ENCODE peak calls at places on chromosomes 7 and 10, in seven cellular contexts. N, L, B, C, I, P and V are unnamed samples.

GRCh38 chr7:69550991-69551390 is 47.3 kb upstream of the AUTS2 start:
- DNase-seq in L (no peak), I (no peak), B (no peak), P (peak; percentile 4), C (no peak), N (no peak), V (no peak)

GRCh38 chr10:94997763-94998174 is 59.3 kb downstream of the CYP2C9 start:
- DNase-seq in I (no peak), P (no peak), B (no peak), N (no peak), C (no peak), L (no peak), V (no peak)

GRCh38 chr10:6716521-6716920 is 136.4 kb upstream of the PRKCQ start:
- DNase-seq in P (no peak), N (peak; percentile 82), B (no peak), C (no peak), L (no peak), I (no peak), V (no peak)

GRCh38 chr10:61821153-61821552 is 80.3 kb upstream of the ARID5B start:
- DNase-seq in P (no peak), I (no peak), L (peak; percentile 24), B (peak; percentile 39), N (no peak), C (no peak), V (no peak)

GRCh38 chr7:28411876-28412662 is at the start of gene CREB5:
- DNase-seq in B (peak; percentile 50), L (peak; percentile 36), C (no peak), I (no peak), P (no peak), N (no peak), V (no peak)

GRCh38 chr7:138008588-138009349 is 6.9 kb upstream of the CREB3L2 start:
- DNase-seq in N (no peak), I (peak; percentile 26), B (peak; percentile 85), C (no peak), P (no peak), L (peak; percentile 75), V (no peak)

GRCh38 chr7:139737221-139738100 is 40.3 kb downstream of the HIPK2 start:
- DNase-seq in C (no peak), I (no peak), L (peak; percentile 56), P (no peak), B (no peak), N (no peak), V (peak; percentile 61)

GRCh38 chr10:80372675-80373074 is 16.1 kb downstream of the DYDC2 start:
- DNase-seq in N (no peak), C (no peak), P (no peak), I (no peak), B (no peak), L (no peak), V (no peak)

GRCh38 chr10:132054564-132054963 is 11.2 kb upstream of the JAKMIP3 start:
- DNase-seq in B (peak; percentile 4), C (peak; percentile 67), N (no peak), L (no peak), I (no peak), P (peak; percentile 39), V (no peak)

GRCh38 chr7:8258734-8259133 is 3.2 kb downstream of the ICA1 start:
- DNase-seq in P (no peak), I (no peak), C (no peak), N (no peak), L (no peak), B (no peak), V (no peak)

GRCh38 chr10:8183241-8183704 is 128.8 kb downstream of the GATA3 start:
- DNase-seq in P (no peak), N (no peak), B (peak; percentile 75), I (no peak), C (no peak), L (peak; percentile 47), V (no peak)

DNA sequence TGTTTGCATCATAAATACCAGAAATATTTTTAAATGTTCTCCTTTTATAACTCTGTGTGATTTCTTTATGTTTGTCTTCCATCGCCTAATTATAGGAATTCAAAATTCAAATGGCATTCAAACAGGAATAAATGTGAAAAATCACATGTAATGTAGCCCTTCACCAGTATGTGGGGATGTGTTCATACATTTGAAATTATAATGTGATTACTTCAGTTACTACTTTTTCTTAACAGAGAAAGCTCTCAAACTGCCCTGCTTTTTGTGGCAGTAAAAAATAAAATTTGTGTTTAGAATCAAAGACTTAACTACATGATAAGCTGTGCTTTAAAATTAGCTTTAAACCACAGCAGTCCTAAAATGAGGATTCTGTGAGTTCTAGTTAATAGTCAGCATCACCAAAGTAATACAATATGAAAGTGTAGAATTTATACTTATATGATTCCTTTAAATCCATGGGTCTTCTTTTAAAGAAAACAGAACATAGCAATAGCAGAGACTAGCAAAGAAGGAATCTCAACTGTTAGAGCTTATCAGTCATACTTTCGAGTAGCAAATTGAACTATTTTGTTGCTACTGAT is 7.8 kb upstream of the HERC4 start:
- DNase-seq in B (peak; percentile 71), I (no peak), L (peak; percentile 63), C (no peak), N (no peak), P (no peak), V (no peak)
- TF ChIP-seq CTCF in B (peak; percentile 61), I (peak; percentile 41), L (peak; percentile 52), C (peak; percentile 92), N (peak; percentile 55), P (no peak), V (peak; percentile 58)

GRCh38 chr7:4875391-4875790 is 8.1 kb downstream of the RADIL start:
- DNase-seq in B (no peak), N (no peak), I (no peak), P (no peak), C (no peak), L (no peak), V (no peak)

GRCh38 chr7:4880218-4880617 is 3.3 kb downstream of the RADIL start:
- DNase-seq in P (no peak), C (no peak), N (no peak), B (peak; percentile 14), L (peak; percentile 5), I (no peak), V (no peak)

GRCh38 chr7:4879401-4880081 is 4.0 kb downstream of the RADIL start:
- DNase-seq in L (no peak), B (no peak), C (no peak), P (no peak), N (no peak), I (no peak), V (no peak)

GRCh38 chr7:4876586-4876985 is 6.9 kb downstream of the RADIL start:
- DNase-seq in P (no peak), B (no peak), I (no peak), L (no peak), C (no peak), N (no peak), V (no peak)

DNA sequence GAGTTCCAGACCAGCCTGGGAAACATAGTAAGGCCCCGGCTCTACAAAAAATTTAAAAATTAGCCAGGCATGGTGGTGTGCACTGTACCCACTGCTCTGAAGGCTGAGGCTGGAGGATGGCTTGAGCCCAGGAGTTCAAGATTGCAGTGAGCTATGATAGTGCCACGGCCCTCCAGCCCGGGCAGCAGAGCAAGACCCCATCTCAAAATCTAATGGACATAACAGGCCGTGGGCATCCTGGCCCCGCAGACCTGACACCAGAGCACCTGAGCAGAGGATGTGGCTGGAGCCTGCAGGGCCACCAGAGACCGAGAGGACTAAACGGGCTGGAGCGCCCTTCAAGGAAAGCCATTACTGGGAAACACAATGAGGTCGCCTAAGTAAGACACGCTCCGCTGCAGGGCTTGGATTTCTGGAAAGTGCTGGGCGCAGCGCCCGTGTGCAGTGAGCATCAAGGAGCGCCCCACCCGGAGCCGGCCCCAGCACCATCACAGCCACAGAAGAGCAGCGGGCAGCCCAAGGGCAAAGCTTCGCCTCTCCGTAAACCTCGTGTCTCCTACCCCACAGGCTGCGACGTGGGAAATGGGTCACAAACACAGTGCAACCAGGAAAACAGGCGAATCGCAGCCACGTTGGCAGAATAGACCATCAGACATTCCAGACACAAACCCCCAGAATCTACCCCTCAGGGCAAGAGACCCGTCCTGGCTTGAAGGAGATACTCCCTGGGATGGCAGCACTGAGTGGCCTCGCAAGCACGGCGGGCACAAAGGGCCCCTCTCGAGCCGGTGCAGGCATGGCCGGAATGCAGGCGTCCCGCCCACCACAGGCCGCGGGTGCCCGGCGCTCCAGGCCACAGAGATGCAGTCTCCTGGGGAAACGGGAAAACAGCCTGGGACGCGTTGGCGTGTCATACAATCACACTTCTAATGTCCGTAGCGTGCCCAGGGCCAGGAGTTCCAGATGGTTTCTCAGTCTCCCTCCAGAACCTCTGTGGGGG is 4.9 kb downstream of the RADIL start:
- DNase-seq in P (no peak), L (peak; percentile 9), B (no peak), I (peak; percentile 35), C (no peak), N (peak; percentile 12), V (no peak)
- TF ChIP-seq CTCF in P (no peak), L (no peak), B (no peak), I (no peak), C (no peak), N (no peak), V (no peak)

DNA sequence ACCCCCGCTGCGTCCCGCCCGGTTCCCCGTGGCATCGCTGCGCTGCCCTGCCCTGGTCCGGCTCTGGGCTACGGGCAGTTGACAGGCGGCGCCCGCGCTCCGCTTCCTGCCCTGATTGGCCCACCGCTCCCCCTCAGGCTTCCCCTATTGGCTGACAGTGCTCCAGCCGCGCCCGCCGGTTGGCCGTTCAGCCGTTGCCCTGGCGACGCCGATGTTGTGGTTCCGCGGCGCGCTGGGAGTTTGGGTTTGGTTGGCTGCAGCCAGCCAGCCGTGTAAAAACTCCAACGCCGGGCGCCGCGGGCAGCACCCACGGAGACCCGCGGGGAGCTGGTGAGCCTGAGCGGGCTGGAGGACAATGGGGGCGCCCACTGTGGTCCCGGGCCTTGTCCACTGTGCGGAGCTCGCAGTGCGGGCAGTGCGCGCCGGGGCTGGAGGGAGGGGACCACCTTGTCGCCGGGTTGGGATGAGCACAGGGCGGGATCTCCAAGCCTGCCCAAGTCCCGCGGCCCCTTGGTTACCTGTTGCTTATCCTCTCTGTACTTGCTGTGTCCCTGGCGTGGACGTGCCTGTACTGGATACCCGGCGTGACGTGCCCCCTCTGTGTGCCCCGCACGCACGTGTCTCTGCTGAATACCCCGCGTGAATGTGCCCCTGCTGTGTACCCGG is at the start of gene C7orf57:
- DNase-seq in N (no peak), P (peak; percentile 95), B (peak; percentile 89), L (peak; percentile 83), C (peak; percentile 97), I (peak; percentile 82), V (peak; percentile 93)
- TF ChIP-seq CTCF in N (peak; percentile 46), P (peak; percentile 25), B (no peak), L (peak; percentile 22), C (peak; percentile 60), I (no peak), V (no peak)

DNA sequence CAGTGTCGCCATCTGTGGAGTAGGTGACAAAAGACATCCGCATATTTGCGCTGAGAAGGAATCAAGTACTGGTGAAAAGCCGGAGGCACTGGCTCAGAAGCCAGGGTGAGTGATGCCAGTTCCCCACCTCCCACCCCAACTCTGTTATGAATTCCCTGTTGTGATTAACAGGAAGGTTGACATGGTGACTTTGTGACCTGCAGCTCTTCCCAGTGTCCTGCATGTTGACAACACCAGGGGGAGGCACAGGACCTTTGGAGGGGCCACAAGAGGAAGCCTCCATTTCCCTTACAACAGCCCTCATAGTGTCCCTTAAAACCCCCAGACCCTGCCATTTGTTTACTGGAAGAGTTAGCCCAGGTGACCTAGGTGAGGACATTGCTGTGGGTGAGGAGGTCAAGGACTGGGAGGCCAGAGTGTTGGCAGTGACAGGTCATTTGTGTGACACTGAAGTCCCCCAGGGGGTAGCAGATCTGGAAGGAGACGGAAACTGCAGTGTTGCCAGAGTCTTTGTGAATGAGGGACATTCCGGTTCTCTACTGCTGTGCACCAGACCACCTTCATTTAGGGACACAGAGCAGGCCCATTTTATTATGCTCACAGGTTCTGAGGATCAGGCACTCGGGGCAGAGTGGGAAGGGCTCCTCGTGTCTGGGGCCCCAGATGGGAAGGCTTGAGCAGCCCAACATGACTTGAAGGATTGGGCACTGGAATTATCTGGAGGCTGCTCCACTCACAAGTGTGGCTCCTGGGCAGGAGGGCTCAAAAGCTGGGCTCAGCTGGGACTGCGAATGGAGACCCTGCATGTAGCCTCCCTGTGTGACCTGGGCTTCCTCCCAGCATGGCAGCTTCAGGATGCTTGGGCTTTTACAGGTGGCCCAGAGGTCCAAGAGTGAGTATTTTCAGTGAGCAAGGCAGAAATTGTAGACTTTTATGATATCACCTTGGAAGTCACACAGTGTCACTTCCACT is 13.0 kb upstream of the ANTXRL start:
- DNase-seq in B (no peak), I (no peak), C (no peak), N (no peak), P (peak; percentile 57), L (no peak), V (peak; percentile 45)
- TF ChIP-seq CTCF in B (peak; percentile 20), I (no peak), C (no peak), N (no peak), P (no peak), L (no peak), V (no peak)